ENCODE peak calls at places on chromosomes 12 and 14, in eight cellular contexts. M is OCI-LY7, Y is lower lobe of right lung, D is progenitor cell of endocrine pancreas, U is GM20000, K is Calu3, X is fibroblast of mammary gland, E is psoas muscle. N is an unnamed sample.

GRCh38 chr12:119090865-119091264 is 87.9 kb upstream of the HSPB8 start:
- DNase-seq in D (no peak), M (no peak), K (no peak), Y (no peak), E (no peak), U (no peak), X (no peak), N (no peak)

GRCh38 chr14:71448431-71449315 is 483.6 kb upstream of the RGS6 start:
- DNase-seq in M (no peak), D (no peak), E (no peak), U (no peak), Y (no peak), X (peak; percentile 15), K (no peak), N (no peak)

GRCh38 chr14:23141706-23142467 is 22.8 kb upstream of the CEBPE start:
- DNase-seq in Y (peak; percentile 73), X (peak; percentile 27), E (peak; percentile 72), U (no peak), K (no peak), M (no peak), D (no peak), N (no peak)

GRCh38 chr12:74963304-74963703 is 246.3 kb downstream of the KCNC2 start:
- DNase-seq in Y (no peak), E (no peak), M (no peak), U (no peak), K (no peak), X (no peak), D (no peak), N (no peak)

GRCh38 chr14:96284430-96284829 is 28.4 kb downstream of the BDKRB1 start:
- DNase-seq in Y (no peak), U (no peak), X (no peak), E (no peak), K (no peak), M (no peak), D (no peak), N (no peak)

GRCh38 chr14:76133103-76133502 is 18.6 kb upstream of the GPATCH2L start:
- DNase-seq in M (peak; percentile 3), Y (no peak), U (peak; percentile 61), X (peak; percentile 27), E (no peak), K (peak; percentile 19), D (peak; percentile 39), N (no peak)

GRCh38 chr12:48868446-48868845 is 2.8 kb upstream of the RND1 start:
- DNase-seq in Y (no peak), K (no peak), U (no peak), E (no peak), X (no peak), M (no peak), D (no peak), N (no peak)

GRCh38 chr12:5034605-5035004 is 9.1 kb upstream of the KCNA5 start:
- DNase-seq in M (no peak), D (no peak), K (no peak), X (no peak), E (no peak), Y (no peak), U (no peak), N (no peak)

GRCh38 chr12:127172857-127173256 is 1094.1 kb upstream of the TMEM132C start:
- DNase-seq in E (no peak), X (peak; percentile 86), D (no peak), M (no peak), K (no peak), U (no peak), Y (no peak), N (no peak)

GRCh38 chr12:24649634-24650033 is 299.3 kb downstream of the BCAT1 start:
- DNase-seq in E (no peak), K (no peak), D (no peak), X (no peak), U (no peak), Y (no peak), M (no peak), N (no peak)

GRCh38 chr14:103109789-103110415 is 13.4 kb upstream of the TNFAIP2 start:
- DNase-seq in X (peak; percentile 81), D (no peak), Y (no peak), K (no peak), M (no peak), U (no peak), E (peak; percentile 82), N (no peak)

GRCh38 chr12:18749381-18749957 is 11.6 kb downstream of the CAPZA3 start:
- DNase-seq in M (no peak), U (no peak), Y (no peak), X (peak; percentile 25), K (no peak), D (no peak), E (no peak), N (no peak)

GRCh38 chr12:16385779-16386646 is 38.6 kb downstream of the MGST1 start:
- DNase-seq in M (peak; percentile 14), E (no peak), U (no peak), Y (no peak), X (peak; percentile 77), K (peak; percentile 47), D (peak; percentile 49), N (peak; percentile 50)

GRCh38 chr12:39412210-39412609 is 30.7 kb downstream of the KIF21A start:
- DNase-seq in X (no peak), U (no peak), E (no peak), K (no peak), M (no peak), Y (no peak), D (no peak), N (no peak)

GRCh38 chr14:105499256-105500035 is 8.4 kb downstream of the TEDC1 start:
- DNase-seq in E (peak; percentile 48), M (no peak), D (no peak), U (no peak), X (no peak), K (no peak), Y (no peak), N (no peak)

GRCh38 chr12:40106655-40107054 is 774 bp upstream of the SLC2A13 start:
- DNase-seq in U (peak; percentile 15), M (no peak), E (no peak), X (no peak), D (no peak), K (no peak), Y (no peak), N (no peak)

GRCh38 chr14:91396959-91397815 is 20.4 kb downstream of the CCDC88C start:
- DNase-seq in K (peak; percentile 56), X (no peak), Y (peak; percentile 67), D (no peak), U (peak; percentile 67), E (no peak), M (peak; percentile 87), N (no peak)

GRCh38 chr12:127268121-127268520 is 998.8 kb upstream of the TMEM132C start:
- DNase-seq in K (no peak), M (no peak), Y (no peak), U (no peak), X (no peak), E (no peak), D (no peak), N (no peak)

GRCh38 chr14:75996488-75996887 is 10.9 kb downstream of the IFT43 start:
- DNase-seq in E (no peak), Y (no peak), U (no peak), D (no peak), X (no peak), K (no peak), M (no peak), N (no peak)

GRCh38 chr12:82659343-82660207 is 27.1 kb upstream of the TMTC2 start:
- DNase-seq in X (no peak), K (no peak), E (no peak), U (no peak), Y (no peak), M (no peak), D (no peak), N (no peak)

GRCh38 chr14:68950111-68950510 is 29.0 kb downstream of the ACTN1 start:
- DNase-seq in M (no peak), X (peak; percentile 82), U (no peak), Y (no peak), E (no peak), K (no peak), D (no peak), N (no peak)

DNA sequence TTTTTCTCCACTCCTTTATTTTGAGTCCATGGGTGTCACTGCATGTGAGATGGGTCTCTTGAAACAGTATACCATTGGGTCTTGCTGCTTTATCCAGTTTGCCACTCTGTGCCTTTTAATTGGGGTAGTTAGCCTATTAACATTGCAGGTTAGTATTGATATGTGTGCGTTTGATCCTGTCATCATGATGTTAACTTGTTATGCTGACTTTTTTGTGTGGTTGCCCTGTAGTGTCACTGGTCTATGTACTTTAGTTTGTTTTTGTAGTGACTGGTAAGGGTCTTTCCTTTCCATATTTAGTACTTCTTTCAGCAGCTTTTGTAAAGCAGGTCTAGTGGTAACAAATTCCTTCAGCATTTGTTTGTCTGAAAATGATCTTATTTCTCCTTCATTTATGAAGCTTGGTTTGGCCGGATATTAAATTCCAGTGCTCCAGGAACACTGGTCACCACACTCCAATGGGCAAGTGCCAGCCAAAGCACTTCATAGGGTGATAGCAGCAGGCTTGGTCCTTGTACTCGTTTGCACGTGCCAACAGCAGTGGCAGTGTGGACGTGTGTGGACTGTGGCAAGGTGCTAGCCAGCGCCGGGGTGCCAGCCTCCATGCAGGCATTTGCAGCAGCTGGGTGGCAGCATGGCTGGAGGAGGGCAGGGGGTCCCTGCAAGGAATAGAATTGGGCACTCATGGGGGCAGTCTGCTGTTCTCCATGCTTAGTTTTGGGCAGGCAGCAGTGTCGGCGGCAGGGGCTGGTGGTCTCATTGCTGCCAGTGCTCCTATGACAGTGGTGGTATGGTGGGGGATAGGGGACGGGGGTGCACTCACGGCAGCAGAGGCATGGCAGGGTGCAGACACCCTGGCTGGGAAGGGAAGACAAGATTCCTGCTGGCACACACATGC is 53.5 kb downstream of the FRS2 start:
- DNase-seq in K (no peak), D (no peak), Y (no peak), X (no peak), M (no peak), U (no peak), E (peak; percentile 47), N (no peak)
- TF ChIP-seq CTCF in K (no peak), D (no peak), Y (no peak), X (no peak), M (no peak), U (no peak), E (no peak), N (no peak)

GRCh38 chr14:33184587-33184986 is 245.9 kb downstream of the NPAS3 start:
- DNase-seq in U (no peak), D (no peak), Y (no peak), M (no peak), K (no peak), X (peak; percentile 25), E (no peak), N (no peak)
- TF ChIP-seq CTCF in U (no peak), D (no peak), Y (peak; percentile 11), M (peak; percentile 33), K (no peak), X (peak; percentile 25), E (no peak), N (peak; percentile 60)

DNA sequence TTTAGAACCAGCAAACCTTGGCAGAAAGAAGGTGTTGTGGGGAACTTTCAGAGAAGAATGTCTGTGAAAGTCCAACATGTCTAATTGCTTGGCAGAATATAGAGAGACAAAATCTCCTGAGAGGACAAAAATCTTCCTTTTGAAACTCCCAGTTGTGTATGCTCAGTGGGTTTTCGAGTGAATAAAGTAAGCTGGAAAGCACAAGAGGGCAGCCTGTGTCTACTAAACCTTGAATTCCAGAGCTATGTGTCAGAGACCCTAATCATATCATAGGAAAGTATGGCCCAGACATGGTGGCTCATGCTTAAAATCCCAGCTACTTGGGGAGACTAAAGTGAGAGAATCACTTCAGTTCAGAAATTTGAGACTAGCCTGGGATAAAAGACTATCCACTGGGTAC is 661.2 kb downstream of the SLC16A7 start:
- DNase-seq in D (no peak), Y (no peak), K (peak; percentile 36), X (peak; percentile 61), M (no peak), E (no peak), U (no peak), N (no peak)
- TF ChIP-seq CTCF in D (peak; percentile 10), Y (no peak), K (no peak), X (no peak), M (no peak), E (no peak), U (no peak), N (peak; percentile 39)

GRCh38 chr12:109134186-109134917 is 18.0 kb downstream of the ACACB start:
- DNase-seq in Y (no peak), M (no peak), U (peak; percentile 34), X (peak; percentile 70), E (peak; percentile 90), D (no peak), K (peak; percentile 51), N (no peak)
- TF ChIP-seq CTCF in Y (peak; percentile 62), M (peak; percentile 70), U (no peak), X (peak; percentile 67), E (peak; percentile 49), D (peak; percentile 59), K (peak; percentile 72), N (peak; percentile 67)